ENCODE peak calls at places on chromosomes 11 and 22, in four cellular contexts. One of them, this sample, is unnamed.

GRCh38 chr11:125110506-125110905 is 920 bp downstream of the TMEM218 start:
- DNase-seq in HepG2: no peak
- DNase-seq in IMR-90: no peak
- DNase-seq in K562: no peak
- DNase-seq in this sample: no peak

GRCh38 chr22:42780070-42780540 is 59.4 kb upstream of the A4GALT start:
- DNase-seq in HepG2: peak
- DNase-seq in IMR-90: peak
- DNase-seq in K562: peak
- DNase-seq in this sample: peak

GRCh38 chr22:27416553-27417427 is 384.8 kb downstream of the MN1 start:
- DNase-seq in HepG2: no peak
- DNase-seq in IMR-90: peak
- DNase-seq in K562: no peak
- DNase-seq in this sample: peak

GRCh38 chr11:120682866-120683265 is 171.3 kb downstream of the GRIK4 start:
- DNase-seq in HepG2: no peak
- DNase-seq in IMR-90: peak
- DNase-seq in K562: no peak
- DNase-seq in this sample: no peak

GRCh38 chr11:78192911-78193341 is 4.2 kb downstream of the USP35 start:
- DNase-seq in HepG2: no peak
- DNase-seq in IMR-90: no peak
- DNase-seq in K562: no peak
- DNase-seq in this sample: no peak

GRCh38 chr11:97746832-97747231 is 1273.9 kb upstream of the CNTN5 start:
- DNase-seq in HepG2: no peak
- DNase-seq in IMR-90: no peak
- DNase-seq in K562: no peak
- DNase-seq in this sample: no peak

GRCh38 chr11:119320593-119321524 is 3.9 kb upstream of the MCAM start:
- DNase-seq in HepG2: no peak
- DNase-seq in IMR-90: peak
- DNase-seq in K562: peak
- DNase-seq in this sample: no peak

GRCh38 chr11:11309906-11310305 is 43.1 kb downstream of the CSNK2A3 start:
- DNase-seq in HepG2: no peak
- DNase-seq in IMR-90: no peak
- DNase-seq in K562: no peak
- DNase-seq in this sample: no peak

GRCh38 chr11:62489204-62489603 is 57.4 kb downstream of the AHNAK start:
- DNase-seq in HepG2: no peak
- DNase-seq in IMR-90: peak
- DNase-seq in K562: no peak
- DNase-seq in this sample: no peak

GRCh38 chr11:119671561-119672015 is 57.4 kb downstream of the NECTIN1 start:
- DNase-seq in HepG2: no peak
- DNase-seq in IMR-90: peak
- DNase-seq in K562: no peak
- DNase-seq in this sample: no peak

GRCh38 chr11:27139742-27140141 is 99.1 kb downstream of the BBOX1 start:
- DNase-seq in HepG2: no peak
- DNase-seq in IMR-90: peak
- DNase-seq in K562: no peak
- DNase-seq in this sample: no peak

GRCh38 chr22:48902983-48903650 is 924.6 kb downstream of the BRD1 start:
- DNase-seq in HepG2: no peak
- DNase-seq in IMR-90: no peak
- DNase-seq in K562: no peak
- DNase-seq in this sample: no peak

GRCh38 chr11:134742228-134742612 is 330.2 kb upstream of the B3GAT1 start:
- DNase-seq in HepG2: peak
- DNase-seq in IMR-90: peak
- DNase-seq in K562: no peak
- DNase-seq in this sample: no peak

DNA sequence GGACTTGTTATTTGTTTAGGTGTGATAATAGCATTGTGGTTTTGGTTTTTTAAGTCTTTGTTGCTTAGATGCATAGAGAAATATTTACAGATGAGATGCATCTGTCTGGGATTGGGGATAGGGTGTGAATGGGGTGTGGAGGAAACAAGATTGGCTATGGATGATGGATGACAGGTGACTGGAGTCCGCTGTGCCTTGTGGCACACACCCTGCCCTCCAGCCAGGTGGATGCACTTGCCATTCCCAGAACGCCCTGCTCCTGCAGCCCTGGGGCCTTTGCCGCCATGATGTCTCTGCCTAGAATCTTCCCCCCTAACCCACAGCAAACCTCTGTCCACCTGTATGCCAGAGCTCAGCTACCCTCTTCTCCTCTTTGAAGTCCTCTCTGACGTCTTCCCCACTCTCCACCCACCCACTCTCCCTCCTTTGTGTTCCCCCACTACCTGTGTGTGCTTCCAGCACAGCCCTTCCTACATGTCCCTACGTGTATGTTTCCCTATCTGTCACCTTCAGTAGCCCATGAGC is 54.7 kb downstream of the WNT11 start:
- DNase-seq in HepG2: no peak
- DNase-seq in IMR-90: no peak
- DNase-seq in K562: peak
- DNase-seq in this sample: no peak
- TF ChIP-seq MAZ in HepG2: no peak
- TF ChIP-seq MAZ in IMR-90: no peak
- TF ChIP-seq MAZ in K562: no peak
- TF ChIP-seq MAZ in this sample: no peak

DNA sequence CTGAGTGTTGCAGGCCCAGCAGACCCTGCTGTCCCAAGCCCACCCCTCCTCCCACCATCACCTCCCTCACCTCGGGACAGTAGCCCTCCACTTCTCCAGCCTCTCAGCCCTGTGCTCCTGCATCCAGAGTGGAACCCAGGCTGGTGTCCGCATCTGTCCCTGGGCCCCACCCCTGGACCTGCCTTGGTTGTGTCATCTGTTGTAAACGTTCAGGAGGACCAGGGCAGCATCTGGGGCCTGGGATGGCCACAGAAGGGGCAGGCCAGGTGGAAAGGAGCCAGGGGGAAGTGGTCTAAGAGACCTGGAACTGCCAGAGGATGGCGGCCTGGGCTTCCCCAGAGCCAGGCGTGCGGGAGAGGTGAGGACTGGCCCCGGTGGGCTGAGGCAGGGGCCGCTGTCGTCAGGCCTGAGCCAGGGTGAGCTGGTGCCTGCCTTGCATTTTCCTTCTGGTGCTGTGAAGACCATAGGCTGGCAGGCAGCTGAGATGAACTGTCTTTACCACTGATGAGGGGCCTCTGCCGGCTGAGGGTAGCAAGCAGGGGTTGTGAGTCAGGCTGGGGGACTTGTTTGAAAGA is 26.1 kb upstream of the MGAT3 start:
- DNase-seq in HepG2: no peak
- DNase-seq in IMR-90: no peak
- DNase-seq in K562: no peak
- DNase-seq in this sample: no peak
- TF ChIP-seq MAZ in HepG2: no peak
- TF ChIP-seq MAZ in IMR-90: no peak
- TF ChIP-seq MAZ in K562: no peak
- TF ChIP-seq MAZ in this sample: no peak

GRCh38 chr11:1150769-1151365 is 6.9 kb upstream of the MUC5AC start:
- DNase-seq in HepG2: no peak
- DNase-seq in IMR-90: peak
- DNase-seq in K562: no peak
- DNase-seq in this sample: peak

GRCh38 chr11:1149545-1149944 is 8.2 kb upstream of the MUC5AC start:
- DNase-seq in HepG2: no peak
- DNase-seq in IMR-90: no peak
- DNase-seq in K562: no peak
- DNase-seq in this sample: no peak

GRCh38 chr11:1151366-1152315 is 6.1 kb upstream of the MUC5AC start:
- DNase-seq in HepG2: no peak
- DNase-seq in IMR-90: no peak
- DNase-seq in K562: no peak
- DNase-seq in this sample: no peak

GRCh38 chr11:1148752-1149180 is 9.0 kb upstream of the MUC5AC start:
- DNase-seq in HepG2: no peak
- DNase-seq in IMR-90: no peak
- DNase-seq in K562: no peak
- DNase-seq in this sample: no peak

DNA sequence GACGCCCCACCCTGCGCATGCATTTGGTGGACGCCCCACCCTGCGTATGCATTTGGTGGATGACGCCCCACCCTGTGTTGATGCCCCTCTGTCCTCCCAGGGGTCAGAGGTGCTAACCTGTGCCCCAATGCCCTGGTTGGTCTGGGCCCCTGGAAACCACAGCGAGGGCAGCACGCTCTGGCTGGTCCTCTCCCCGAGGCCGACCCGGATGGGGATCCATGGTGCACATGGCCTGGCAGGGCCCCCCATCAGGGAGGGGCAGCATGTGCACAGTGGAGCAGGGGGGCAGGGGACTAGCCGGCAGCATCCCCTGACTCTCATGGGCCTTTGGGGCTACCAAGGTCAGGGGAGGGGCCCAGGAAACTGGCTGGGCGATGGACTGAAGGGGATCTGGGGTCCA is 7.7 kb upstream of the MUC5AC start:
- DNase-seq in HepG2: no peak
- DNase-seq in IMR-90: no peak
- DNase-seq in K562: no peak
- DNase-seq in this sample: no peak
- TF ChIP-seq MAZ in HepG2: no peak
- TF ChIP-seq MAZ in IMR-90: no peak
- TF ChIP-seq MAZ in K562: no peak
- TF ChIP-seq MAZ in this sample: no peak

DNA sequence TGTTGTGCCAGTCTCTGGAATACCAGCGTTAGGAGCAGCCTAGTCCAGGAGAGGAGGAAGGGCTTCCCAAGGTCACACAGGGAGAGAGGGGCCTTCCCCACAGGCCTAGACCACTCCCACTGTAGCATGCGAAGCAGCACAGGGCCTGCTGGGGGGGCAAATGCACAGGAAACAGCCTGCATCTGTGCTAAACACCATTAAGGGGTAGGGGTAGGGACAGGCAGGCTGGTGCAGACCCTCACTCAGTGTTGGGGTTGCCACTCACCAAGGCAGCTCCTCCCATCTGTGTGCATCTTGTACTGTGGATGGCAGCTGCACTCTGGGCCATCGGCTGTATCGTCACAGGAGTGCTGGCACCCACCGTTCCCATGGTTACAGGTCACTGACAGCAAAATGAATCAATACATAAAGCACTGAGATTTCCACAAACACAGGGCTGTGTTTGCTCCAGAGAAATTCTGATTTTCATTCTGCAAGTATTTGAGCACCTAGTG is 24.9 kb downstream of the SCUBE2 start:
- DNase-seq in HepG2: peak
- DNase-seq in IMR-90: no peak
- DNase-seq in K562: no peak
- DNase-seq in this sample: no peak
- TF ChIP-seq MAZ in HepG2: no peak
- TF ChIP-seq MAZ in IMR-90: no peak
- TF ChIP-seq MAZ in K562: no peak
- TF ChIP-seq MAZ in this sample: no peak

This sample was measured in A549.